ENCODE peak calls at places on chromosome 1, in ten cellular contexts. Z is dermis microvascular lymphatic vessel endothelial cell; O is adrenal gland; E is iris pigment epithelial cell; K is AG10803; Q is stimulated activated CD4-positive, alpha-beta T cell treated with anti-CD3 and anti-CD28 coated beads, Interleukin-4, amount 100 ng/mL, for 4 hours; R is activated naive CD4-positive, alpha-beta T cell; B is EH; W is iPS-NIHi11; C is SW 1271. N is an unnamed sample.

GRCh38 chr1:112939810-112940209 is 16.2 kb downstream of the SLC16A1 start:
- DNase-seq in Z (no peak), O (no peak), E (no peak), K (no peak), Q (no peak), R (no peak), B (no peak), W (no peak), C (no peak), N (no peak)

GRCh38 chr1:183472488-183473285 is at the start of gene SMG7:
- DNase-seq in Z (peak), O (no peak), E (no peak), K (peak), Q (peak), R (peak), B (peak), W (peak), C (no peak), N (no peak)

GRCh38 chr1:43973981-43974442 is 748 bp upstream of the ATP6V0B start:
- DNase-seq in Z (no peak), O (no peak), E (no peak), K (peak), Q (no peak), R (no peak), B (peak), W (no peak), C (no peak), N (no peak)

GRCh38 chr1:200351826-200352549 is 57.8 kb downstream of the ZNF281 start:
- DNase-seq in Z (no peak), O (no peak), E (peak), K (peak), Q (no peak), R (no peak), B (peak), W (no peak), C (no peak), N (no peak)

GRCh38 chr1:24387636-24388035 is 25.9 kb downstream of the STPG1 start:
- DNase-seq in Z (no peak), O (no peak), E (no peak), K (no peak), Q (no peak), R (no peak), B (no peak), W (no peak), C (no peak), N (no peak)

GRCh38 chr1:26999440-26999987 is 6.0 kb downstream of the TRNP1 start:
- DNase-seq in Z (peak), O (peak), E (peak), K (peak), Q (no peak), R (no peak), B (peak), W (peak), C (peak), N (no peak)

GRCh38 chr1:24830680-24831272 is 85.5 kb downstream of the CLIC4 start:
- DNase-seq in Z (peak), O (no peak), E (peak), K (peak), Q (no peak), R (no peak), B (peak), W (peak), C (no peak), N (peak)

GRCh38 chr1:11529763-11530730 is 51.1 kb downstream of the DISP3 start:
- DNase-seq in Z (no peak), O (no peak), E (no peak), K (no peak), Q (no peak), R (no peak), B (no peak), W (peak), C (no peak), N (no peak)

GRCh38 chr1:227769047-227769446 is 33.8 kb downstream of the SNAP47 start:
- DNase-seq in Z (no peak), O (no peak), E (no peak), K (no peak), Q (no peak), R (no peak), B (no peak), W (no peak), C (no peak), N (no peak)

GRCh38 chr1:84540759-84541158 is 33.5 kb downstream of the CTBS start:
- DNase-seq in Z (no peak), O (no peak), E (no peak), K (peak), Q (no peak), R (no peak), B (peak), W (no peak), C (no peak), N (no peak)

GRCh38 chr1:155082301-155082940 is 3.8 kb downstream of the EFNA3 start:
- DNase-seq in Z (no peak), O (no peak), E (no peak), K (no peak), Q (peak), R (no peak), B (no peak), W (no peak), C (no peak), N (no peak)

GRCh38 chr1:28668956-28669719 is 554 bp downstream of the GMEB1 start:
- DNase-seq in Z (peak), O (no peak), E (peak), K (peak), Q (peak), R (no peak), B (peak), W (no peak), C (no peak), N (peak)

GRCh38 chr1:20233394-20233793 is 47.1 kb upstream of the PLA2G2C start:
- DNase-seq in Z (peak), O (no peak), E (peak), K (peak), Q (no peak), R (no peak), B (peak), W (no peak), C (no peak), N (peak)

GRCh38 chr1:1098656-1099425 is 17.0 kb downstream of the C1orf159 start:
- DNase-seq in Z (no peak), O (no peak), E (no peak), K (no peak), Q (no peak), R (no peak), B (no peak), W (no peak), C (no peak), N (no peak)

GRCh38 chr1:23889074-23889473 is 21.0 kb upstream of the FUCA1 start:
- DNase-seq in Z (no peak), O (no peak), E (no peak), K (no peak), Q (no peak), R (no peak), B (no peak), W (no peak), C (no peak), N (no peak)

GRCh38 chr1:201224671-201225400 is 34.2 kb downstream of the IGFN1 start:
- DNase-seq in Z (no peak), O (peak), E (no peak), K (peak), Q (no peak), R (no peak), B (peak), W (no peak), C (no peak), N (no peak)

GRCh38 chr1:58932820-58933598 is 149.2 kb upstream of the JUN start:
- DNase-seq in Z (peak), O (no peak), E (peak), K (peak), Q (no peak), R (no peak), B (peak), W (peak), C (peak), N (peak)

GRCh38 chr1:203041351-203041932 is 15.2 kb downstream of the PPFIA4 start:
- DNase-seq in Z (no peak), O (no peak), E (no peak), K (no peak), Q (no peak), R (no peak), B (no peak), W (no peak), C (no peak), N (no peak)

GRCh38 chr1:189851806-189852367 is 625.8 kb downstream of the BRINP3 start:
- DNase-seq in Z (no peak), O (no peak), E (no peak), K (no peak), Q (no peak), R (no peak), B (no peak), W (no peak), C (no peak), N (no peak)

GRCh38 chr1:9494936-9495758 is 44.1 kb upstream of the SLC25A33 start:
- DNase-seq in Z (peak), O (peak), E (peak), K (peak), Q (peak), R (peak), B (peak), W (peak), C (no peak), N (peak)

GRCh38 chr1:1213153-1213918 is 617 bp downstream of the TNFRSF4 start:
- DNase-seq in Z (no peak), O (no peak), E (no peak), K (no peak), Q (peak), R (no peak), B (no peak), W (no peak), C (no peak), N (no peak)

GRCh38 chr1:29698033-29698432 is 461.7 kb downstream of the PTPRU start:
- DNase-seq in Z (peak), O (no peak), E (peak), K (peak), Q (no peak), R (no peak), B (peak), W (peak), C (peak), N (no peak)

GRCh38 chr1:53562256-53562982 is 103.2 kb downstream of the DMRTB1 start:
- DNase-seq in Z (no peak), O (no peak), E (no peak), K (no peak), Q (no peak), R (no peak), B (no peak), W (no peak), C (no peak), N (no peak)

GRCh38 chr1:150235436-150235851 is 468 bp downstream of the ANP32E start:
- DNase-seq in Z (peak), O (peak), E (peak), K (no peak), Q (no peak), R (no peak), B (peak), W (no peak), C (no peak), N (no peak)

GRCh38 chr1:236952279-236953003 is 51.8 kb downstream of the MT1HL1 start:
- DNase-seq in Z (no peak), O (no peak), E (no peak), K (no peak), Q (no peak), R (no peak), B (no peak), W (peak), C (no peak), N (no peak)

GRCh38 chr1:17588048-17588781 is 48.7 kb downstream of the ARHGEF10L start:
- DNase-seq in Z (no peak), O (peak), E (no peak), K (peak), Q (no peak), R (no peak), B (peak), W (peak), C (no peak), N (no peak)

GRCh38 chr1:156172696-156173470 is 19.5 kb downstream of the SEMA4A start:
- DNase-seq in Z (no peak), O (no peak), E (no peak), K (no peak), Q (no peak), R (no peak), B (no peak), W (peak), C (no peak), N (no peak)

GRCh38 chr1:205945056-205945455 is 1.8 kb upstream of the SLC26A9 start:
- DNase-seq in Z (no peak), O (no peak), E (no peak), K (no peak), Q (no peak), R (no peak), B (no peak), W (no peak), C (no peak), N (no peak)

GRCh38 chr1:213416461-213417224 is 365.6 kb downstream of the RPS6KC1 start:
- DNase-seq in Z (no peak), O (no peak), E (no peak), K (no peak), Q (no peak), R (no peak), B (no peak), W (no peak), C (no peak), N (no peak)

GRCh38 chr1:112894561-112895011 is 61.4 kb downstream of the SLC16A1 start:
- DNase-seq in Z (no peak), O (peak), E (no peak), K (no peak), Q (no peak), R (no peak), B (no peak), W (no peak), C (no peak), N (no peak)

GRCh38 chr1:45721207-45721606 is 29.2 kb downstream of the IPP start:
- DNase-seq in Z (no peak), O (no peak), E (peak), K (peak), Q (no peak), R (no peak), B (peak), W (no peak), C (no peak), N (no peak)

GRCh38 chr1:6603424-6603850 is 768 bp upstream of the KLHL21 start:
- DNase-seq in Z (peak), O (peak), E (peak), K (peak), Q (peak), R (no peak), B (peak), W (no peak), C (peak), N (no peak)

GRCh38 chr1:219177363-219177762 is 3.7 kb downstream of the LYPLAL1 start:
- DNase-seq in Z (peak), O (no peak), E (no peak), K (no peak), Q (no peak), R (no peak), B (no peak), W (no peak), C (no peak), N (no peak)

GRCh38 chr1:47389735-47390134 is 26.4 kb upstream of the FOXE3 start:
- DNase-seq in Z (no peak), O (no peak), E (no peak), K (no peak), Q (no peak), R (no peak), B (no peak), W (no peak), C (no peak), N (no peak)

GRCh38 chr1:203592728-203593127 is 33.9 kb upstream of the ATP2B4 start:
- DNase-seq in Z (peak), O (no peak), E (peak), K (peak), Q (no peak), R (no peak), B (peak), W (no peak), C (no peak), N (no peak)

GRCh38 chr1:89724369-89725015 is 91.6 kb downstream of the LRRC8C start:
- DNase-seq in Z (peak), O (no peak), E (peak), K (no peak), Q (peak), R (peak), B (no peak), W (no peak), C (no peak), N (no peak)

GRCh38 chr1:36864182-36865079 is 169.9 kb downstream of the GRIK3 start:
- DNase-seq in Z (no peak), O (no peak), E (no peak), K (no peak), Q (no peak), R (no peak), B (no peak), W (peak), C (no peak), N (peak)

GRCh38 chr1:9320520-9321479 is 28.1 kb downstream of the SPSB1 start:
- DNase-seq in Z (no peak), O (no peak), E (peak), K (no peak), Q (no peak), R (no peak), B (no peak), W (peak), C (no peak), N (no peak)

GRCh38 chr1:46806196-46807020 is 7.6 kb downstream of the CYP4B1 start:
- DNase-seq in Z (peak), O (peak), E (peak), K (peak), Q (no peak), R (no peak), B (no peak), W (no peak), C (no peak), N (no peak)